ENCODE peak calls at places on chromosomes 2 and 18, in five cellular contexts. T is HCT116, O is tibial nerve, J is HepG2, P is spleen. M is an unnamed sample.

GRCh38 chr18:74456409-74457042 is 582 bp downstream of the DIPK1C start:
- DNase-seq in O (no peak), J (no peak), P (no peak), T (no peak), M (no peak)

GRCh38 chr18:26493021-26493420 is 55.3 kb downstream of the KCTD1 start:
- DNase-seq in T (no peak), J (no peak), P (no peak), O (no peak), M (no peak)

GRCh38 chr2:66845307-66845706 is 410.4 kb downstream of the MEIS1 start:
- DNase-seq in J (no peak), O (no peak), P (no peak), T (no peak), M (no peak)

GRCh38 chr18:35923939-35924338 is 48.5 kb upstream of the RMP24 start:
- DNase-seq in J (no peak), P (no peak), T (no peak), O (no peak), M (no peak)

GRCh38 chr2:237575869-237576862 is 9.8 kb downstream of the PRLH start:
- DNase-seq in O (no peak), P (peak), T (no peak), J (no peak), M (no peak)

GRCh38 chr2:70069049-70069448 is 18.2 kb upstream of the PCBP1 start:
- DNase-seq in J (peak), T (no peak), O (no peak), P (no peak), M (no peak)

GRCh38 chr2:100781009-100781325 is 39.0 kb upstream of the NPAS2 start:
- DNase-seq in T (no peak), O (no peak), P (no peak), J (no peak), M (no peak)

GRCh38 chr2:202221873-202222272 is 16.5 kb downstream of the SUMO1 start:
- DNase-seq in J (no peak), O (no peak), T (no peak), P (no peak), M (no peak)

GRCh38 chr2:129812071-129812470 is 167.4 kb upstream of the RAB6C start:
- DNase-seq in J (peak), P (no peak), O (peak), T (no peak), M (no peak)

GRCh38 chr18:75253784-75254183 is 43.2 kb downstream of the TSHZ1 start:
- DNase-seq in J (no peak), T (no peak), P (no peak), O (no peak), M (no peak)

GRCh38 chr18:6022840-6023239 is 127.5 kb upstream of the TMEM200C start:
- DNase-seq in O (no peak), T (no peak), P (no peak), J (no peak), M (no peak)

GRCh38 chr2:1653956-1654695 is 90.2 kb downstream of the PXDN start:
- DNase-seq in O (no peak), J (no peak), P (no peak), T (no peak), M (no peak)

GRCh38 chr2:200193791-200194190 is 112.7 kb upstream of the SPATS2L start:
- DNase-seq in T (no peak), P (no peak), O (no peak), J (no peak), M (no peak)

GRCh38 chr2:235949567-235950472 is 218.4 kb downstream of the GBX2 start:
- DNase-seq in J (no peak), P (peak), T (no peak), O (no peak), M (no peak)

GRCh38 chr2:85503611-85504433 is 35.1 kb upstream of the MAT2A start:
- DNase-seq in P (no peak), T (no peak), J (no peak), O (no peak), M (peak)

GRCh38 chr2:182302174-182302573 is 124.7 kb downstream of the PDE1A start:
- DNase-seq in J (no peak), T (no peak), P (no peak), O (no peak), M (no peak)

GRCh38 chr2:146927080-146927714 is 917.6 kb upstream of the ACVR2A start:
- DNase-seq in P (no peak), T (peak), O (peak), J (peak), M (no peak)

GRCh38 chr2:74516070-74516633 is 1.9 kb downstream of the TLX2 start:
- DNase-seq in P (peak), J (no peak), O (no peak), T (no peak), M (peak)

GRCh38 chr2:77519888-77520506 is 2.2 kb downstream of the LRRTM4 start:
- DNase-seq in T (no peak), P (no peak), O (no peak), J (no peak), M (no peak)

GRCh38 chr2:196239622-196240587 is 68.5 kb upstream of the STK17B start:
- DNase-seq in O (peak), J (no peak), P (peak), T (peak), M (peak)

GRCh38 chr2:158321264-158321663 is 135.3 kb downstream of the CCDC148 start:
- DNase-seq in T (peak), P (no peak), J (no peak), O (no peak), M (peak)

GRCh38 chr2:46963961-46964673 is 48.5 kb upstream of the MCFD2 start:
- DNase-seq in O (no peak), T (no peak), J (peak), P (no peak), M (no peak)

GRCh38 chr18:47997338-47997780 is 66.9 kb upstream of the SMAD2 start:
- DNase-seq in P (no peak), T (no peak), O (no peak), J (no peak), M (peak)

GRCh38 chr2:33104052-33104623 is 157.4 kb downstream of the LTBP1 start:
- DNase-seq in P (no peak), O (no peak), J (no peak), T (peak), M (peak)

GRCh38 chr2:156115338-156115737 is 217.2 kb downstream of the NR4A2 start:
- DNase-seq in T (peak), P (no peak), O (no peak), J (no peak), M (no peak)

GRCh38 chr2:33312389-33312788 is 164.1 kb upstream of the RASGRP3 start:
- DNase-seq in J (no peak), O (no peak), T (no peak), P (no peak), M (no peak)

GRCh38 chr2:169254774-169255173 is 107.6 kb downstream of the LRP2 start:
- DNase-seq in O (no peak), J (no peak), T (no peak), P (no peak), M (no peak)

GRCh38 chr18:58310517-58310916 is 266.5 kb downstream of the NEDD4L start:
- DNase-seq in J (no peak), T (no peak), O (no peak), P (peak), M (no peak)

GRCh38 chr2:12787891-12788783 is 71.4 kb downstream of the TRIB2 start:
- DNase-seq in O (peak), J (no peak), P (no peak), T (no peak), M (no peak)

GRCh38 chr2:39521876-39522517 is 84.9 kb upstream of the MAP4K3 start:
- DNase-seq in O (no peak), J (no peak), P (no peak), T (no peak), M (no peak)

GRCh38 chr2:67142741-67143140 is 254.4 kb upstream of the ETAA1 start:
- DNase-seq in P (no peak), T (no peak), O (no peak), J (no peak), M (no peak)

GRCh38 chr2:201235865-201236811 is 24.2 kb upstream of the CASP8 start:
- DNase-seq in P (peak), O (peak), J (peak), T (no peak), M (peak)

GRCh38 chr2:217737127-217737526 is 265.7 kb downstream of the TNS1 start:
- DNase-seq in J (no peak), O (no peak), P (no peak), T (no peak), M (no peak)

GRCh38 chr2:156466739-156467405 is 30.7 kb downstream of the GPD2 start:
- DNase-seq in T (no peak), O (peak), J (no peak), P (no peak), M (no peak)

DNA sequence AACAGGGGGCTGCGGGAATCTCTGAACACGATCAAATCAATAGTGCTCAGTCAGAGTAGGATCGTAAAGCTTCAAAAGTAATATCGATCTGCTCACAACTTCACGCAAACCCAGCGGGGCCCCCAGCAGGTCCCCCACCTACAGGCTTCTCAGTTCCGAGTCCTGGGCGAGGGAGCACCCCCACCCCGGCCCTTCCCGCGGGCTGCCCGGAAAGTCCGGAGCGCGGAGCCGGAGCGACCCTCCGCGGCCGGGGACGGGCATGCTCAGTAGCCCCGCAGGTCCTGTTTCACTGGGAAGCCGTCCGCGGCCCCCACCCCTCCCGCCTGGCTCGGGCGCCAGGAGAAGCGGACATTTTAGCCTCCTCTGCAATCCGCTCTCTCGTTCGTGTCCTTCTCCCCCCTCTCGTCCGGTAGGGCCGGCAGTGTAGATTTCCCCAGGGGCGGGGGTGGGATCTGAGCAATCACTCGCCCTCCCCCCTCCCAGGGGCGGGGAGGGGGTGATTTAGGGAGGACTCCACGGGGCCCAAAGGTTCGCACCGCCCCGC is 3.3 kb upstream of the SPRED2 start:
- DNase-seq in O (peak), P (peak), T (peak), J (peak), M (peak)
- TF ChIP-seq POLR2A in O (peak), P (no peak), T (no peak), J (peak), M (peak)

GRCh38 chr2:219280682-219281081 is 1.5 kb downstream of the DNAJB2 start:
- DNase-seq in O (no peak), T (no peak), P (no peak), J (no peak), M (no peak)

GRCh38 chr2:219278655-219279150 is 463 bp upstream of the DNAJB2 start:
- DNase-seq in J (no peak), P (no peak), T (no peak), O (no peak), M (no peak)

GRCh38 chr2:219281588-219281987 is 2.4 kb downstream of the DNAJB2 start:
- DNase-seq in P (peak), T (no peak), J (no peak), O (no peak), M (no peak)

GRCh38 chr2:219279151-219279915 is at the start of gene DNAJB2:
- DNase-seq in T (peak), P (peak), O (peak), J (peak), M (peak)

GRCh38 chr2:219279916-219280516 is 850 bp downstream of the DNAJB2 start:
- DNase-seq in P (no peak), T (no peak), O (no peak), J (no peak), M (no peak)
- TF ChIP-seq POLR2A in P (no peak), T (no peak), O (no peak), J (no peak), M (peak)

GRCh38 chr2:64455031-64455332 is 1.0 kb downstream of the LGALSL start:
- DNase-seq in J (no peak), T (no peak), O (no peak), P (no peak), M (no peak)

GRCh38 chr2:64456298-64456697 is 2.3 kb downstream of the LGALSL start:
- DNase-seq in O (no peak), P (no peak), J (no peak), T (no peak), M (no peak)

GRCh38 chr2:64453710-64454315 is at the start of gene LGALSL:
- DNase-seq in P (peak), O (peak), J (peak), T (peak), M (peak)

GRCh38 chr2:64455545-64455944 is 1.6 kb downstream of the LGALSL start:
- DNase-seq in P (no peak), O (no peak), T (no peak), J (peak), M (no peak)

GRCh38 chr2:64454316-64455030 is 511 bp downstream of the LGALSL start:
- DNase-seq in T (no peak), P (peak), O (peak), J (no peak), M (peak)
- TF ChIP-seq POLR2A in T (no peak), P (no peak), O (no peak), J (no peak), M (no peak)

DNA sequence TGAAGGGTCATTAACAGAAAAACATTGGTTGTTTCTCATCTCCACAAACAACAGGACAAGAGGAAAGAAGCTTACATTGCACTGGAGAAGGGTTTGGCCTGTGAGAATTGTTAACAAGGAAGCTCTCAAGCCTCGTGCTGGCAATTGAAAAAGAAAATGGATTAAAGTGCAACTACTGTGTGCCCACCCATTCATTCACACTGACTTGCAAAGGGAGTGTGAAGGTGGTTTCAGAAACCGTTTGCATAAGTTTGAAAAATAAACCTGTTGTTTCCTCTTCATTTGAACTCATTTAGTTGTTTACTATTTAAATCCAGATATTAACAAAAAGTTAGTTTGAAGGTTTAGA is 68.6 kb upstream of the CD28 start:
- DNase-seq in T (no peak), O (no peak), J (no peak), P (no peak), M (no peak)
- TF ChIP-seq POLR2A in T (no peak), O (no peak), J (no peak), P (no peak), M (no peak)

GRCh38 chr2:216676630-216677029 is 18.7 kb downstream of the IGFBP5 start:
- DNase-seq in O (no peak), P (no peak), J (no peak), T (no peak), M (no peak)

GRCh38 chr2:216673609-216674008 is 21.7 kb downstream of the IGFBP5 start:
- DNase-seq in T (no peak), J (no peak), O (no peak), P (no peak), M (no peak)

GRCh38 chr2:216672996-216673395 is 22.4 kb downstream of the IGFBP5 start:
- DNase-seq in T (no peak), J (no peak), O (no peak), P (no peak), M (no peak)

GRCh38 chr2:216672466-216672865 is 22.9 kb downstream of the IGFBP5 start:
- DNase-seq in T (no peak), P (no peak), O (no peak), J (no peak), M (no peak)

GRCh38 chr2:216674376-216674775 is 21.0 kb downstream of the IGFBP5 start:
- DNase-seq in T (no peak), P (no peak), J (no peak), O (no peak), M (no peak)
- TF ChIP-seq POLR2A in T (no peak), P (no peak), J (no peak), O (no peak), M (no peak)

DNA sequence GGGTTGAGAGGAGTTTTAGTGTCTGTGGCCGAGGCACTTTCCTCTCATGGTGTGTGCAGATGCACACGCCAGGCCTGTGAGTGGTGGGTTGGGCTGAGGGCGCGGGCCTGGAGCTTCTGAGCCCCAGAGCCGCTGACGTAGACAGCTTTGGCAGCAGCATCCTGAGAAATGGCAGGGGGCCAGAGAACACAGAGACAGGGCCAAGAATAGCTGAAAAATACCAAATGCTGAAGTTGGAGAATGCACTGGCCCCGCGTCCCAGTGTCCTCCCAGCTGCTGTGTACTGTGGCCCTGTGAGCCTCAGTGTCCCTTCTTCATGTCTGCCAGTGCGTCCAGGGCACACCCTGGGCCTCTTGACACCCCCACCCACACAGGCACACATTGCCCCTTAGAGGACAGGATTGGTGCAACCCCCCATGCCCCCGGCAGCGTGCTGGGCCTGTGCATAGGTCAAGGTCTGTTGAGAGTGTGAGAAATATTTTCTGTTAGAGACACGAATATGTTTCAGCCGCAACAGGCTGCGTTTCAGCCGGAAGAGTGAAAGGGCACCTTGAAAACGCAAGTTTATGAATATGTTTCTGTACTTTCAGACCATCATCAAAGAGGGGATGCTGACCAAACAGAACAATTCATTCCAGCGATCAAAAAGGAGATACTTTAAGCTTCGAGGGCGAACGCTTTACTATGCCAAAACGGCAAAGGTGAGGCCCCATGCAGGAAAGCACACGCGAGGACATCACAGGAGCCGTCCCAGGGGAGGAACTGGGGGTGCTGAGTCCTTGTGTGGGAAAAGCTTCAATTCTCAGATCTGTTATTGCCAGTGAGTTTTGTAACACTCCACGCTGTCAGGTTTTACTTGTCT is 33.6 kb downstream of the DGKD start:
- DNase-seq in O (peak), T (no peak), P (no peak), J (peak), M (no peak)
- TF ChIP-seq POLR2A in O (no peak), T (no peak), P (no peak), J (no peak), M (no peak)

GRCh38 chr2:48841126-48841525 is 85.6 kb upstream of the LHCGR start:
- DNase-seq in J (no peak), P (no peak), O (no peak), T (no peak), M (no peak)

DNA sequence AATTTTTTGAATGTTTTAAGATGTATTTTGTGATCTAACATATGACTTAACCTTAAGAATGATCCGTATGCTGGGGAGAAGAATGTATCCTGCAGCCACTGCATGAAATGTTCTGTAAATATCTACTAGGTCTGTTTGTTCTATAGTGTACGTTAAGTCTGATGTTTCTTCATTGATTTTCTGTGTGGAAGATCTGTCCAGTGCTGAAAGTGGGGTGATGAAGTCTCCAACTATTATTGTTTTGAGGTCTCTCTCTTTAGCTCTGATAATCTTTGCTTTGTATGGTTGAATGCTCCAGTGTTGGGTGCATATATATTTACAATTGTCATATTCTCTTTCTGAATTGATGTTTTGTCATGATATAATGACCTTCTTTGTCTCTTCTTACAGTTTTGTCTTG is 82.5 kb upstream of the LHCGR start:
- DNase-seq in T (no peak), P (no peak), J (no peak), O (no peak), M (no peak)
- TF ChIP-seq POLR2A in T (no peak), P (no peak), J (no peak), O (no peak), M (no peak)